ENCODE peak calls at places on chromosome 20, in seven cellular contexts. One of them, this sample, is unnamed.
A peak's percentile ranks its signal among the peaks of the same experiment; 100 is the strongest.

GRCh38 chr20:54212226-54212625 is 4.3 kb downstream of the PFDN4 start:
- DNase-seq in HCT116: no peak
- DNase-seq in H1: no peak
- DNase-seq in NT2/D1: no peak
- DNase-seq in GM12878: no peak
- DNase-seq in SK-N-SH: no peak
- DNase-seq in K562: no peak
- DNase-seq in this sample: no peak

GRCh38 chr20:64091340-64091739 is 7.1 kb upstream of the LKAAEAR1 start:
- DNase-seq in HCT116: no peak
- DNase-seq in H1: no peak
- DNase-seq in NT2/D1: no peak
- DNase-seq in GM12878: no peak
- DNase-seq in SK-N-SH: no peak
- DNase-seq in K562: no peak
- DNase-seq in this sample: no peak

GRCh38 chr20:25551413-25552210 is 33.7 kb downstream of the NINL start:
- DNase-seq in HCT116: no peak
- DNase-seq in H1: no peak
- DNase-seq in NT2/D1: no peak
- DNase-seq in GM12878: no peak
- DNase-seq in SK-N-SH: no peak
- DNase-seq in K562: no peak
- DNase-seq in this sample: no peak

GRCh38 chr20:50649587-50649986 is 41.8 kb downstream of the RIPOR3 start:
- DNase-seq in HCT116: no peak
- DNase-seq in H1: no peak
- DNase-seq in NT2/D1: no peak
- DNase-seq in GM12878: no peak
- DNase-seq in SK-N-SH: peak; percentile 15
- DNase-seq in K562: no peak
- DNase-seq in this sample: no peak

GRCh38 chr20:53298900-53299299 is 294.7 kb downstream of the ZNF217 start:
- DNase-seq in HCT116: no peak
- DNase-seq in H1: no peak
- DNase-seq in NT2/D1: no peak
- DNase-seq in GM12878: no peak
- DNase-seq in SK-N-SH: no peak
- DNase-seq in K562: no peak
- DNase-seq in this sample: no peak

GRCh38 chr20:3563548-3564177 is 92.8 kb downstream of the ATRN start:
- DNase-seq in HCT116: peak; percentile 41
- DNase-seq in H1: no peak
- DNase-seq in NT2/D1: peak; percentile 40
- DNase-seq in GM12878: peak; percentile 8
- DNase-seq in SK-N-SH: peak; percentile 53
- DNase-seq in K562: peak; percentile 50
- DNase-seq in this sample: peak; percentile 63

GRCh38 chr20:49400904-49401303 is 81.6 kb downstream of the KCNB1 start:
- DNase-seq in HCT116: no peak
- DNase-seq in H1: no peak
- DNase-seq in NT2/D1: no peak
- DNase-seq in GM12878: no peak
- DNase-seq in SK-N-SH: no peak
- DNase-seq in K562: no peak
- DNase-seq in this sample: no peak

GRCh38 chr20:5390719-5391118 is 74.0 kb upstream of the PROKR2 start:
- DNase-seq in HCT116: no peak
- DNase-seq in H1: no peak
- DNase-seq in NT2/D1: no peak
- DNase-seq in GM12878: no peak
- DNase-seq in SK-N-SH: peak; percentile 39
- DNase-seq in K562: no peak
- DNase-seq in this sample: no peak

GRCh38 chr20:19565721-19566120 is 192.3 kb upstream of the RIN2 start:
- DNase-seq in HCT116: no peak
- DNase-seq in H1: no peak
- DNase-seq in NT2/D1: no peak
- DNase-seq in GM12878: no peak
- DNase-seq in SK-N-SH: no peak
- DNase-seq in K562: no peak
- DNase-seq in this sample: no peak

GRCh38 chr20:63456429-63457284 is 15.8 kb downstream of the KCNQ2 start:
- DNase-seq in HCT116: no peak
- DNase-seq in H1: no peak
- DNase-seq in NT2/D1: no peak
- DNase-seq in GM12878: no peak
- DNase-seq in SK-N-SH: peak; percentile 95
- DNase-seq in K562: no peak
- DNase-seq in this sample: no peak

GRCh38 chr20:48332555-48332954 is 495.2 kb downstream of the PREX1 start:
- DNase-seq in HCT116: no peak
- DNase-seq in H1: no peak
- DNase-seq in NT2/D1: no peak
- DNase-seq in GM12878: no peak
- DNase-seq in SK-N-SH: no peak
- DNase-seq in K562: no peak
- DNase-seq in this sample: no peak

GRCh38 chr20:19588731-19589130 is 169.3 kb upstream of the RIN2 start:
- DNase-seq in HCT116: no peak
- DNase-seq in H1: no peak
- DNase-seq in NT2/D1: no peak
- DNase-seq in GM12878: no peak
- DNase-seq in SK-N-SH: no peak
- DNase-seq in K562: no peak
- DNase-seq in this sample: peak; percentile 16

GRCh38 chr20:34980543-34981213 is 25.0 kb downstream of the MYH7B start:
- DNase-seq in HCT116: no peak
- DNase-seq in H1: no peak
- DNase-seq in NT2/D1: no peak
- DNase-seq in GM12878: no peak
- DNase-seq in SK-N-SH: peak; percentile 61
- DNase-seq in K562: no peak
- DNase-seq in this sample: no peak

GRCh38 chr20:24911461-24911860 is 37.6 kb upstream of the CST7 start:
- DNase-seq in HCT116: no peak
- DNase-seq in H1: no peak
- DNase-seq in NT2/D1: peak; percentile 11
- DNase-seq in GM12878: no peak
- DNase-seq in SK-N-SH: no peak
- DNase-seq in K562: no peak
- DNase-seq in this sample: no peak

GRCh38 chr20:50259705-50260479 is 69.3 kb downstream of the CEBPB start:
- DNase-seq in HCT116: no peak
- DNase-seq in H1: no peak
- DNase-seq in NT2/D1: no peak
- DNase-seq in GM12878: no peak
- DNase-seq in SK-N-SH: no peak
- DNase-seq in K562: peak; percentile 64
- DNase-seq in this sample: no peak

GRCh38 chr20:4873396-4873795 is 127.9 kb downstream of the SLC23A2 start:
- DNase-seq in HCT116: no peak
- DNase-seq in H1: no peak
- DNase-seq in NT2/D1: no peak
- DNase-seq in GM12878: no peak
- DNase-seq in SK-N-SH: no peak
- DNase-seq in K562: no peak
- DNase-seq in this sample: no peak

GRCh38 chr20:40741507-40742106 is 52.6 kb upstream of the MAFB start:
- DNase-seq in HCT116: peak; percentile 56
- DNase-seq in H1: peak; percentile 34
- DNase-seq in NT2/D1: peak; percentile 64
- DNase-seq in GM12878: no peak
- DNase-seq in SK-N-SH: no peak
- DNase-seq in K562: peak; percentile 56
- DNase-seq in this sample: peak; percentile 57

DNA sequence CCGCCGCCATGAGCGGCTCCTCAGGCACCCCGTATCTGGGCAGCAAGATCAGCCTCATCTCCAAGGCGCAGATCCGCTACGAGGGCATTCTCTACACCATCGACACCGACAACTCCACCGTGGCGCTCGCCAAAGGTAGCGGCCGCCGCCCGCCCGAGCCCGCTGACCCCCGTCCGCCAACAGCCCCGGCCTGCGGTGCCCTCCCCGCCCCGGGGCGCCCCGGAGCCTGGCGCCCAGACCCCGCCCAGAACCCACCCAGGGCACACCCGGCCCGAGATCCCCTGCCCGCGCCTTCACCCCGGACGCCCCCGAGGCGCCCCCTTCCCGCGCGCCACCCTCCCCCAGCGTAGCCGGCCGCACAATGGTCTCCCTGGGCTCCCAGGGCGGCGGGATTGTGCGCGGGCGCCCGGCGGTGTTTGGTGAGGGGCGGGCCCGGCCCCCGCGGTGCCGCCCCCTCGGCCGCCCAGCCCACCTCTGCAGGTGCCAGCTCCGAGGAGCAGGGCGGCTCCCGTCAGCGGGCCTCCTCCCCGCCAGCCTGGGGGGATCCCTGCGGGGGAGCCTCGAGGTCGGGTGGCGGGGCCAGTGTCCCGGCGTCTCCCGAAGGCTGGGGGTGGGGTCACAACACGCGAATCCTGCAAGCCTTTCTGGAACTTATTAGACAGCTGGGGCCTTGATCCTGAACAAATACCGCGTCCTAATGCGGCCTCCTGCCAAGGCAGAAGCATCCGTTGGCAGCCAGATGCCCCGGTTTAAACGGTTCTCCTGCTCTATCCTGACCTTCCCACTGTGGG is 579 bp downstream of the LSM14B start:
- DNase-seq in HCT116: no peak
- DNase-seq in H1: no peak
- DNase-seq in NT2/D1: no peak
- DNase-seq in GM12878: no peak
- DNase-seq in SK-N-SH: peak; percentile 78
- DNase-seq in K562: peak; percentile 44
- DNase-seq in this sample: no peak
- TF ChIP-seq YY1 in HCT116: no peak
- TF ChIP-seq YY1 in H1: no peak
- TF ChIP-seq YY1 in NT2/D1: no peak
- TF ChIP-seq YY1 in GM12878: no peak
- TF ChIP-seq YY1 in SK-N-SH: no peak
- TF ChIP-seq YY1 in K562: no peak
- TF ChIP-seq YY1 in this sample: no peak

DNA sequence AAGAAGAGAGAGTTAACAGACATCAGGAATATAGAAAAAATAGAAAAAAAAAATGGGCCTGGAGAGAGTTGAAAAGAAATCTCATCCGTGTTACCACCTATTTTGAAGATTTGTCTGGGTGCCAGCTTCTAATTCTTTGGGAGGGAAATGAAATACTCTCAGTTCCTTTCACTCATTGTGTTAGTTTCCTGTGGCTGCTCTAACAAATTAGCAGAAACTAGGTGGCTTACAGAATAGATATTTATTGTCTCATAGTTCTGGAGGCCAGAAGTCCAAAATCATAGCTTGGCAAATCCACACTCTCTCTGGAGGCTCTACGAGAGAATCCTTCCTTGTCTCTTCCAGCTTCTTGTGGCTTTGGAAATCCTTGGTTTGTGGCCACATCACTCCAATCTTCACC is 225.1 kb upstream of the BTBD3 start:
- DNase-seq in HCT116: no peak
- DNase-seq in H1: no peak
- DNase-seq in NT2/D1: no peak
- DNase-seq in GM12878: no peak
- DNase-seq in SK-N-SH: no peak
- DNase-seq in K562: no peak
- DNase-seq in this sample: no peak
- TF ChIP-seq YY1 in HCT116: no peak
- TF ChIP-seq YY1 in H1: no peak
- TF ChIP-seq YY1 in NT2/D1: no peak
- TF ChIP-seq YY1 in GM12878: no peak
- TF ChIP-seq YY1 in SK-N-SH: no peak
- TF ChIP-seq YY1 in K562: no peak
- TF ChIP-seq YY1 in this sample: no peak

DNA sequence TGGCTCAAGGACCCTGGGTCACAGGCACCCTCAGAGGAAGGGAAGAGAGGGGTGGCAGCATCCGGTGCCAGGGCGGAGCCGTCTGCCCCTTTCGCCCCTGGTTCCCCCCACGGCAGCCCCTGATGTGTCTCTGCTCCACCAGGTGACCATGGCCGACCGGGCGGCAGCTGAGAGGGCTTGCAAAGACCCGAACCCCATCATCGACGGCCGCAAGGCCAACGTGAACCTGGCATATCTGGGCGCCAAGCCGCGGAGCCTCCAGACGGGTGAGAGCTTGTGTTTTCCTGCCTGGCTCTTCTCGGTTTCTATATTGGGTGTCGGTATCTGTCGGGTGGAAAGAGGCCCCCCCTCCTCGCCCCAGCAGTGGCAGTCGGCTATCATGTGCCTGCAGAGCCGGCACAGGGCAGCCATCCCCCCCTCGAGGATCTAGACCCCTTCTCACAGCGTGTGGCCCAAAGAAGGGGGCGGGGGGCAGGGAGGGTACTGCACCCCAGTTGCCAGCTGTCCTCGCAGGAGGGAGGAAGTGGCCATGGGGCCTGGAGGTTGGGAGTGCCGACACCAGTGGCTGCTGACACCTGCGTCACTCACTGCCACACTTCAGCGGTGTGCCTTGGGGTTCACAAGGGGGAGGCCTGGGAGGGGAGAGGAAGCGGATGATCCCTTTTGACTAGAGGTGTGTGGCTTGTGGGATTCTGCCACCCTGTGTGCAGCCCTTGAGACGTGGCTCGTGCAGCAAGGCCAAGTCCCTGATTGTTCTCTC is 1.5 kb downstream of the RBM38 start:
- DNase-seq in HCT116: no peak
- DNase-seq in H1: no peak
- DNase-seq in NT2/D1: no peak
- DNase-seq in GM12878: no peak
- DNase-seq in SK-N-SH: no peak
- DNase-seq in K562: peak; percentile 49
- DNase-seq in this sample: no peak
- TF ChIP-seq YY1 in HCT116: no peak
- TF ChIP-seq YY1 in H1: no peak
- TF ChIP-seq YY1 in NT2/D1: no peak
- TF ChIP-seq YY1 in GM12878: no peak
- TF ChIP-seq YY1 in SK-N-SH: no peak
- TF ChIP-seq YY1 in K562: no peak
- TF ChIP-seq YY1 in this sample: no peak

GRCh38 chr20:33559212-33559611 is 69.3 kb downstream of the CBFA2T2 start:
- DNase-seq in HCT116: no peak
- DNase-seq in H1: no peak
- DNase-seq in NT2/D1: no peak
- DNase-seq in GM12878: no peak
- DNase-seq in SK-N-SH: no peak
- DNase-seq in K562: no peak
- DNase-seq in this sample: no peak

GRCh38 chr20:33563788-33564187 is 73.9 kb downstream of the CBFA2T2 start:
- DNase-seq in HCT116: no peak
- DNase-seq in H1: no peak
- DNase-seq in NT2/D1: no peak
- DNase-seq in GM12878: no peak
- DNase-seq in SK-N-SH: no peak
- DNase-seq in K562: no peak
- DNase-seq in this sample: no peak

GRCh38 chr20:33559994-33560393 is 70.1 kb downstream of the CBFA2T2 start:
- DNase-seq in HCT116: no peak
- DNase-seq in H1: no peak
- DNase-seq in NT2/D1: no peak
- DNase-seq in GM12878: no peak
- DNase-seq in SK-N-SH: no peak
- DNase-seq in K562: no peak
- DNase-seq in this sample: no peak

GRCh38 chr20:33558348-33559144 is 68.7 kb downstream of the CBFA2T2 start:
- DNase-seq in HCT116: no peak
- DNase-seq in H1: no peak
- DNase-seq in NT2/D1: no peak
- DNase-seq in GM12878: no peak
- DNase-seq in SK-N-SH: no peak
- DNase-seq in K562: no peak
- DNase-seq in this sample: peak; percentile 65

GRCh38 chr20:33561981-33562601 is 72.2 kb downstream of the CBFA2T2 start:
- DNase-seq in HCT116: peak; percentile 28
- DNase-seq in H1: no peak
- DNase-seq in NT2/D1: no peak
- DNase-seq in GM12878: no peak
- DNase-seq in SK-N-SH: peak; percentile 83
- DNase-seq in K562: peak; percentile 50
- DNase-seq in this sample: peak; percentile 93
- TF ChIP-seq YY1 in HCT116: no peak
- TF ChIP-seq YY1 in H1: no peak
- TF ChIP-seq YY1 in NT2/D1: no peak
- TF ChIP-seq YY1 in GM12878: no peak
- TF ChIP-seq YY1 in SK-N-SH: no peak
- TF ChIP-seq YY1 in K562: no peak
- TF ChIP-seq YY1 in this sample: no peak